ENCODE peak calls at places on chromosomes 5 and 9, in five cellular contexts. A, M, Z, T and W are unnamed samples.

GRCh38 chr5:59709833-59710232 is 183.7 kb downstream of the PDE4D start:
- DNase-seq in A (peak), M (peak), Z (peak), T (no peak), W (peak)

GRCh38 chr9:35001803-35002502 is 12.4 kb downstream of the DNAJB5 start:
- DNase-seq in A (peak), M (no peak), Z (peak), T (no peak), W (peak)

GRCh38 chr9:5382479-5382878 is 42.8 kb upstream of the RLN1 start:
- DNase-seq in A (no peak), M (no peak), Z (no peak), T (no peak), W (no peak)

GRCh38 chr5:59943721-59944120 is 50.2 kb upstream of the PDE4D start:
- DNase-seq in A (no peak), M (no peak), Z (no peak), T (no peak), W (no peak)

GRCh38 chr5:138032572-138033274 is at the start of gene FAM13B:
- DNase-seq in A (peak), M (peak), Z (peak), T (peak), W (peak)

GRCh38 chr5:127076730-127077129 is 3.4 kb upstream of the C5orf63 start:
- DNase-seq in A (peak), M (no peak), Z (peak), T (no peak), W (peak)

GRCh38 chr5:133381571-133382365 is 230.6 kb downstream of the FSTL4 start:
- DNase-seq in A (no peak), M (no peak), Z (no peak), T (no peak), W (no peak)

GRCh38 chr5:91061946-91062586 is 321.1 kb downstream of the ARRDC3 start:
- DNase-seq in A (no peak), M (no peak), Z (no peak), T (no peak), W (no peak)

GRCh38 chr9:105311317-105311716 is 66.9 kb downstream of the SLC44A1 start:
- DNase-seq in A (no peak), M (no peak), Z (no peak), T (no peak), W (no peak)

GRCh38 chr9:114314881-114315722 is 7.8 kb upstream of the ORM1 start:
- DNase-seq in A (peak), M (no peak), Z (peak), T (no peak), W (peak)

GRCh38 chr9:123377211-123377971 is 21.4 kb downstream of the CRB2 start:
- DNase-seq in A (no peak), M (no peak), Z (no peak), T (no peak), W (no peak)

GRCh38 chr9:9498147-9498546 is 1114.7 kb downstream of the PTPRD start:
- DNase-seq in A (no peak), M (no peak), Z (no peak), T (no peak), W (no peak)

GRCh38 chr5:127833999-127834953 is 131.1 kb downstream of the CCDC192 start:
- DNase-seq in A (peak), M (peak), Z (peak), T (no peak), W (peak)

GRCh38 chr9:93875330-93875729 is 79.8 kb downstream of the BARX1 start:
- DNase-seq in A (no peak), M (no peak), Z (no peak), T (no peak), W (no peak)

GRCh38 chr9:82606761-82607382 is 456.1 kb downstream of the RASEF start:
- DNase-seq in A (peak), M (peak), Z (peak), T (peak), W (peak)

GRCh38 chr9:2666569-2666968 is 45.0 kb downstream of the VLDLR start:
- DNase-seq in A (no peak), M (no peak), Z (no peak), T (no peak), W (no peak)

GRCh38 chr5:72511371-72512178 is 4.4 kb upstream of the ZNF366 start:
- DNase-seq in A (peak), M (no peak), Z (no peak), T (no peak), W (peak)
- H3K4me3 ChIP-seq in A (no peak), M (no peak), Z (no peak), T (no peak), W (no peak)

GRCh38 chr9:135181336-135181735 is 93.9 kb downstream of the OLFM1 start:
- DNase-seq in A (no peak), M (no peak), Z (no peak), T (no peak), W (no peak)

GRCh38 chr9:135184158-135184557 is 96.7 kb downstream of the OLFM1 start:
- DNase-seq in A (no peak), M (no peak), Z (no peak), T (no peak), W (no peak)

GRCh38 chr9:135183538-135184153 is 96.2 kb downstream of the OLFM1 start:
- DNase-seq in A (no peak), M (no peak), Z (no peak), T (no peak), W (no peak)

GRCh38 chr9:135184661-135185459 is 97.4 kb downstream of the OLFM1 start:
- DNase-seq in A (no peak), M (no peak), Z (no peak), T (no peak), W (no peak)

GRCh38 chr9:135183069-135183468 is 95.6 kb downstream of the OLFM1 start:
- DNase-seq in A (no peak), M (no peak), Z (no peak), T (no peak), W (no peak)
- TF ChIP-seq CTCF in A (no peak), M (no peak), Z (no peak), T (no peak), W (no peak)

DNA sequence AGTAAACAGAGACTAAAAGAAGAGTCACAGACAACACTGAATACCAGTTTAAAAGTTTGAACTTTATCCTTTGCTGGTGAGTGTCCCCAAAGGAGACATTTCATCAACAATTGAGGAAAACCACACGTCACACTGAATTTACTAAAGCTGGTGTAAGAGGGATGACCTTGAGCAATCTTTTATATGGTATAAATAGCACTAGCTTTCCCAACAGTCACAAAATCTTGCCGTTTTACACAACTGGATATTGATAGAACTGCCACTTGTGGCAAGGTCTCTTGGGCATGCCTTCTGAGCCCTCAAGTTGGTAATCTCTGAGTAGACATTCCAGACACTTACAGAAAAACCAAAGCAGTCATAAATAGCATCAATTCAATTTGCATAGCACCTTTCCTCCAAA is 311.5 kb upstream of the TARS1 start:
- DNase-seq in A (peak), M (no peak), Z (no peak), T (no peak), W (no peak)
- H3K4me3 ChIP-seq in A (no peak), M (no peak), Z (no peak), T (no peak), W (no peak)

DNA sequence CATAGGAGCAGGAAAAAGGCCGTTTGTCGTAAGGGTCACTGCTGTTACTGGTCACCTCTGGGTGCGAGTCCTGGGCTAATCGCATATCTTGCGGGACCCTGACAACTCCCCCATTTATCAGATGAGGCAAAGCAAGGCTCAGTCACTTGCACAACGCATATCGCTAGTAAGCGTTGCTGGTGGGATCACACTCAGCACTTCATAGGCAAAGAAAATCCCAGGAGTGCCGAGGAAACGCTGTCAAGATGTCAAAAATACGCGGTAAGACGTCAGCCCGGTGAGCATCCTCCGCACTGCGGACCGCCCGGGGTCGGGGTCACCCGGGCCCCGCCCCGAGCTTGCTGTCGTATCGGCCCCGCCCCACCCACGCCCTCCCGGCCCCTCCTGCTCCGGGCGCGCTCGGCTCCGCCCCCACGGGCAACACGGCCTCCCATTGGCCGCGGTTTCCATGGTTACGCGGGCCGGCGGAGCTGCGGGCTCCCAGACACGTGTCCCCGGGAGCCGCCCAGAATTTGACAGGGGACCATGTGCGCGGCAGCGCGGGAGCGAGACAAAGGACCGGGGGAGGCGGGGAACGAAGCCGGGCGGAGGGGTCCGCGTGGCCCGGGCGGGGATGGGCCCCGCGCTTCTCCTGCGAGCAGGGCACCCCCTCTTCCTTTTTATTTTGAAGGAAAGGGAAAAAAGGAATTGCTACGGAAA is 80.2 kb upstream of the IER5L start:
- DNase-seq in A (peak), M (peak), Z (peak), T (peak), W (peak)
- TF ChIP-seq CTCF in A (no peak), M (no peak), Z (no peak), T (no peak), W (no peak)

GRCh38 chr5:5454405-5454804 is 31.9 kb downstream of the ICE1 start:
- DNase-seq in A (no peak), M (no peak), Z (no peak), T (no peak), W (no peak)
- H3K4me3 ChIP-seq in A (no peak), M (no peak), Z (no peak), T (no peak), W (no peak)

GRCh38 chr5:129094924-129095797 is 612 bp downstream of the ISOC1 start:
- DNase-seq in A (peak), M (peak), Z (peak), T (peak), W (peak)
- TF ChIP-seq CTCF in A (no peak), M (no peak), Z (no peak), T (peak), W (no peak)

GRCh38 chr9:37419204-37419603 is 3.3 kb upstream of the GRHPR start:
- DNase-seq in A (no peak), M (no peak), Z (no peak), T (no peak), W (no peak)
- H3K4me3 ChIP-seq in A (no peak), M (no peak), Z (no peak), T (no peak), W (no peak)

DNA sequence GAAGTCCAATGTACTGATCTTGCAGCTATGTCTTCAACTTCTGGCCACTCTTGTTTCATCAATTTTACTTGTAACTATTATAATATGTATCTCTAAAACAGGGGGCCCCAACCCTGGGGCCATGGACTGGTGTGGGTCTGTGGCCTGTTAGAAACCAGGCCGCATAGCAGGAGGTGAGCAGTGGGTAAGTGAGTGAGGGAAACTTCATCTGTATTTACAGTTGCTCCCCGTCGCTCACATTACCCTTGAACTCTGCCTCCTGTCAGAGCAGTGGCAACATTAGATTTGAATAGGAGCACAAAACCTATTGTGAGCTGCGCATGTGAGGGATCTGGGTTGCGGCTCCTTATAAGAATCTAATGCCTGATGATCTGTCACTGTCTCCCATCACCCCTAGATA is 26.7 kb upstream of the SH3PXD2B start:
- DNase-seq in A (no peak), M (no peak), Z (no peak), T (no peak), W (no peak)
- TF ChIP-seq CTCF in A (no peak), M (no peak), Z (no peak), T (no peak), W (no peak)

GRCh38 chr9:33439731-33440130 is 7.7 kb downstream of the AQP3 start:
- DNase-seq in A (no peak), M (no peak), Z (no peak), T (no peak), W (peak)

GRCh38 chr9:33442125-33442524 is 5.3 kb downstream of the AQP3 start:
- DNase-seq in A (no peak), M (no peak), Z (no peak), T (no peak), W (no peak)

GRCh38 chr9:33438926-33439511 is 8.4 kb downstream of the AQP3 start:
- DNase-seq in A (no peak), M (no peak), Z (no peak), T (no peak), W (no peak)

GRCh38 chr9:33443047-33443446 is 4.3 kb downstream of the AQP3 start:
- DNase-seq in A (peak), M (no peak), Z (peak), T (no peak), W (peak)

GRCh38 chr9:33440609-33441008 is 6.8 kb downstream of the AQP3 start:
- DNase-seq in A (no peak), M (no peak), Z (no peak), T (no peak), W (no peak)
- H3K4me3 ChIP-seq in A (no peak), M (no peak), Z (no peak), T (no peak), W (no peak)

GRCh38 chr5:139669681-139670368 is 21.7 kb downstream of the CXXC5 start:
- DNase-seq in A (no peak), M (no peak), Z (no peak), T (no peak), W (no peak)

GRCh38 chr5:139671096-139671841 is 23.1 kb downstream of the CXXC5 start:
- DNase-seq in A (no peak), M (peak), Z (no peak), T (no peak), W (no peak)

GRCh38 chr5:139668064-139668880 is 20.1 kb downstream of the CXXC5 start:
- DNase-seq in A (peak), M (peak), Z (peak), T (no peak), W (no peak)

GRCh38 chr5:139668924-139669680 is 21.0 kb downstream of the CXXC5 start:
- DNase-seq in A (no peak), M (no peak), Z (no peak), T (no peak), W (no peak)

DNA sequence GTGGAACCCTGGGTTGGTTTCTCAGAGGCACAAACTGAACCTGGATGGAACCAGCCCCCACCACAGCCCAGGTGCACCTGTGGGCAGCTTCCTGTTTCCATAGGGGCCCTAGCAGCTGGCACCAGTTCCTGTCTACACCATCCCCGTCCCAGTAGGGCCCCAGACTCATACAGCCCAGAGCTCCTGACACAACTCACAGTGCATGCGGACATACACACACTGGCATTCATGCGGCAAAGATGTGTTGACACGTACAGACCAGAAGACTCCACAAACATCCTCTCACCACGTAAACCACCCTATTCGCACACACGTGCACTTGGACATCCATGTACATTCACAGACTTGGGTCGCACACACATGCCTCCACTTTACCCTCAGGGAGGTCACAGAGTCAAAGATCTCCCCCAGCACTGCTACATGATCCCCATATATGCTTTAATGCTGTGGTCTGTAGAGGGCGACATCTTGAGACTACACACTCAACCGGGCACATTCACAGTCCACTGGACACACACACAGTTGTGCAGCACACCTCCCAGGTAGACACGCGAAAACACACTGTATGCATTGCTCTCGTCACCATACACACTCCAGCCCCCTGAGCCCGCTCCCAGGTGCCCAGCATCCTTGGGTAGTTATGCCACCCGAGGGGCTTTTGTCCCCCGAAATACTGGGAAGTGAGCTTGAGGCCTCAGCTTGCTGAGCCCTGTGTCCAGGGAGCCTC is 22.4 kb downstream of the CXXC5 start:
- DNase-seq in A (no peak), M (peak), Z (no peak), T (peak), W (no peak)
- TF ChIP-seq CTCF in A (peak), M (peak), Z (peak), T (peak), W (peak)